ENCODE peak calls at places on chromosome 4, in five cellular contexts. L is HT1080, Z is GM20000, N is mesendoderm, P is hippocampal formation. S is an unnamed sample.

GRCh38 chr4:95362906-95363578 is 185.7 kb downstream of the UNC5C start:
- DNase-seq in L (peak), Z (no peak), N (peak), P (peak), S (no peak)

GRCh38 chr4:8211229-8211628 is 12.1 kb downstream of the SH3TC1 start:
- DNase-seq in L (no peak), Z (no peak), N (peak), P (no peak), S (no peak)

GRCh38 chr4:107034982-107035710 is 967 bp downstream of the DKK2 start:
- DNase-seq in L (no peak), Z (no peak), N (peak), P (no peak), S (no peak)

GRCh38 chr4:118325443-118325842 is 27.4 kb downstream of the PRSS12 start:
- DNase-seq in L (no peak), Z (no peak), N (no peak), P (no peak), S (no peak)

GRCh38 chr4:78544681-78545080 is 6.9 kb upstream of the ANXA3 start:
- DNase-seq in L (no peak), Z (no peak), N (no peak), P (no peak), S (no peak)

GRCh38 chr4:118865091-118865708 is 23.5 kb upstream of the SYNPO2 start:
- DNase-seq in L (peak), Z (peak), N (peak), P (no peak), S (peak)

GRCh38 chr4:11028334-11028733 is 343.8 kb upstream of the CLNK start:
- DNase-seq in L (no peak), Z (no peak), N (peak), P (no peak), S (no peak)

GRCh38 chr4:145786830-145787229 is 106.9 kb downstream of the C4orf51 start:
- DNase-seq in L (no peak), Z (no peak), N (no peak), P (no peak), S (no peak)